ENCODE peak calls at places on chromosome 22, in eight cellular contexts. One of them, this sample, is unnamed.

GRCh38 chr22:36056980-36057379 is 28.4 kb upstream of the RBFOX2 start:
- DNase-seq in stimulated activated CD8-positive, alpha-beta memory T cell treated with anti-CD3 and anti-CD28 coated beads, Interleukin-4, amount 100 ng/mL, for 4 hours: no peak
- DNase-seq in GOT3: no peak
- DNase-seq in choroid plexus epithelial cell: no peak
- DNase-seq in stimulated activated CD4-positive, alpha-beta T cell treated with anti-CD3 and anti-CD28 coated beads, Interleukin-1b, Interleukin-23, amount 100 ng/mL, for 24 hours: no peak
- DNase-seq in mesenchymal stem cell: no peak
- DNase-seq in non-pigmented ciliary epithelial cell: no peak
- DNase-seq in activated CD8-positive, alpha-beta memory T cell treated with anti-CD3 and anti-CD28 coated beads for 4 hours: no peak
- DNase-seq in this sample: no peak

GRCh38 chr22:39359659-39360195 is 9.9 kb downstream of the SYNGR1 start:
- DNase-seq in stimulated activated CD8-positive, alpha-beta memory T cell treated with anti-CD3 and anti-CD28 coated beads, Interleukin-4, amount 100 ng/mL, for 4 hours: no peak
- DNase-seq in activated CD8-positive, alpha-beta memory T cell treated with anti-CD3 and anti-CD28 coated beads for 4 hours: no peak
- DNase-seq in non-pigmented ciliary epithelial cell: no peak
- DNase-seq in GOT3: no peak
- DNase-seq in mesenchymal stem cell: no peak
- DNase-seq in choroid plexus epithelial cell: no peak
- DNase-seq in stimulated activated CD4-positive, alpha-beta T cell treated with anti-CD3 and anti-CD28 coated beads, Interleukin-1b, Interleukin-23, amount 100 ng/mL, for 24 hours: no peak
- DNase-seq in this sample: no peak

GRCh38 chr22:46538816-46539163 is 1.4 kb upstream of the CELSR1 start:
- DNase-seq in non-pigmented ciliary epithelial cell: no peak
- DNase-seq in activated CD8-positive, alpha-beta memory T cell treated with anti-CD3 and anti-CD28 coated beads for 4 hours: no peak
- DNase-seq in stimulated activated CD8-positive, alpha-beta memory T cell treated with anti-CD3 and anti-CD28 coated beads, Interleukin-4, amount 100 ng/mL, for 4 hours: no peak
- DNase-seq in GOT3: no peak
- DNase-seq in choroid plexus epithelial cell: peak
- DNase-seq in mesenchymal stem cell: no peak
- DNase-seq in stimulated activated CD4-positive, alpha-beta T cell treated with anti-CD3 and anti-CD28 coated beads, Interleukin-1b, Interleukin-23, amount 100 ng/mL, for 24 hours: no peak
- DNase-seq in this sample: no peak

GRCh38 chr22:38345782-38346181 is 28.5 kb upstream of the CSNK1E start:
- DNase-seq in stimulated activated CD8-positive, alpha-beta memory T cell treated with anti-CD3 and anti-CD28 coated beads, Interleukin-4, amount 100 ng/mL, for 4 hours: no peak
- DNase-seq in choroid plexus epithelial cell: no peak
- DNase-seq in non-pigmented ciliary epithelial cell: no peak
- DNase-seq in activated CD8-positive, alpha-beta memory T cell treated with anti-CD3 and anti-CD28 coated beads for 4 hours: no peak
- DNase-seq in stimulated activated CD4-positive, alpha-beta T cell treated with anti-CD3 and anti-CD28 coated beads, Interleukin-1b, Interleukin-23, amount 100 ng/mL, for 24 hours: no peak
- DNase-seq in mesenchymal stem cell: no peak
- DNase-seq in GOT3: no peak
- DNase-seq in this sample: no peak

GRCh38 chr22:45531944-45532631 is 29.4 kb downstream of the FBLN1 start:
- DNase-seq in stimulated activated CD8-positive, alpha-beta memory T cell treated with anti-CD3 and anti-CD28 coated beads, Interleukin-4, amount 100 ng/mL, for 4 hours: no peak
- DNase-seq in GOT3: no peak
- DNase-seq in choroid plexus epithelial cell: no peak
- DNase-seq in non-pigmented ciliary epithelial cell: no peak
- DNase-seq in stimulated activated CD4-positive, alpha-beta T cell treated with anti-CD3 and anti-CD28 coated beads, Interleukin-1b, Interleukin-23, amount 100 ng/mL, for 24 hours: no peak
- DNase-seq in mesenchymal stem cell: no peak
- DNase-seq in activated CD8-positive, alpha-beta memory T cell treated with anti-CD3 and anti-CD28 coated beads for 4 hours: no peak
- DNase-seq in this sample: no peak

GRCh38 chr22:43313497-43314474 is 29.4 kb downstream of the SCUBE1 start:
- DNase-seq in activated CD8-positive, alpha-beta memory T cell treated with anti-CD3 and anti-CD28 coated beads for 4 hours: no peak
- DNase-seq in mesenchymal stem cell: peak
- DNase-seq in choroid plexus epithelial cell: no peak
- DNase-seq in stimulated activated CD8-positive, alpha-beta memory T cell treated with anti-CD3 and anti-CD28 coated beads, Interleukin-4, amount 100 ng/mL, for 4 hours: no peak
- DNase-seq in non-pigmented ciliary epithelial cell: no peak
- DNase-seq in stimulated activated CD4-positive, alpha-beta T cell treated with anti-CD3 and anti-CD28 coated beads, Interleukin-1b, Interleukin-23, amount 100 ng/mL, for 24 hours: no peak
- DNase-seq in GOT3: no peak
- DNase-seq in this sample: peak

GRCh38 chr22:42719133-42719532 is 1.5 kb downstream of the A4GALT start:
- DNase-seq in mesenchymal stem cell: peak
- DNase-seq in activated CD8-positive, alpha-beta memory T cell treated with anti-CD3 and anti-CD28 coated beads for 4 hours: no peak
- DNase-seq in stimulated activated CD8-positive, alpha-beta memory T cell treated with anti-CD3 and anti-CD28 coated beads, Interleukin-4, amount 100 ng/mL, for 4 hours: no peak
- DNase-seq in GOT3: no peak
- DNase-seq in stimulated activated CD4-positive, alpha-beta T cell treated with anti-CD3 and anti-CD28 coated beads, Interleukin-1b, Interleukin-23, amount 100 ng/mL, for 24 hours: no peak
- DNase-seq in choroid plexus epithelial cell: no peak
- DNase-seq in non-pigmented ciliary epithelial cell: no peak
- DNase-seq in this sample: peak

GRCh38 chr22:38935023-38935422 is 22.4 kb upstream of the APOBEC3A start:
- DNase-seq in choroid plexus epithelial cell: no peak
- DNase-seq in GOT3: no peak
- DNase-seq in stimulated activated CD4-positive, alpha-beta T cell treated with anti-CD3 and anti-CD28 coated beads, Interleukin-1b, Interleukin-23, amount 100 ng/mL, for 24 hours: no peak
- DNase-seq in stimulated activated CD8-positive, alpha-beta memory T cell treated with anti-CD3 and anti-CD28 coated beads, Interleukin-4, amount 100 ng/mL, for 4 hours: no peak
- DNase-seq in activated CD8-positive, alpha-beta memory T cell treated with anti-CD3 and anti-CD28 coated beads for 4 hours: no peak
- DNase-seq in mesenchymal stem cell: no peak
- DNase-seq in non-pigmented ciliary epithelial cell: no peak
- DNase-seq in this sample: no peak

GRCh38 chr22:27032121-27032761 is 374.9 kb downstream of the MIAT start:
- DNase-seq in activated CD8-positive, alpha-beta memory T cell treated with anti-CD3 and anti-CD28 coated beads for 4 hours: no peak
- DNase-seq in choroid plexus epithelial cell: peak
- DNase-seq in mesenchymal stem cell: no peak
- DNase-seq in stimulated activated CD8-positive, alpha-beta memory T cell treated with anti-CD3 and anti-CD28 coated beads, Interleukin-4, amount 100 ng/mL, for 4 hours: no peak
- DNase-seq in GOT3: no peak
- DNase-seq in stimulated activated CD4-positive, alpha-beta T cell treated with anti-CD3 and anti-CD28 coated beads, Interleukin-1b, Interleukin-23, amount 100 ng/mL, for 24 hours: no peak
- DNase-seq in non-pigmented ciliary epithelial cell: no peak
- DNase-seq in this sample: no peak

GRCh38 chr22:37623075-37624016 is 14.7 kb downstream of the GGA1 start:
- DNase-seq in stimulated activated CD4-positive, alpha-beta T cell treated with anti-CD3 and anti-CD28 coated beads, Interleukin-1b, Interleukin-23, amount 100 ng/mL, for 24 hours: peak
- DNase-seq in choroid plexus epithelial cell: peak
- DNase-seq in mesenchymal stem cell: peak
- DNase-seq in non-pigmented ciliary epithelial cell: no peak
- DNase-seq in stimulated activated CD8-positive, alpha-beta memory T cell treated with anti-CD3 and anti-CD28 coated beads, Interleukin-4, amount 100 ng/mL, for 4 hours: peak
- DNase-seq in GOT3: no peak
- DNase-seq in activated CD8-positive, alpha-beta memory T cell treated with anti-CD3 and anti-CD28 coated beads for 4 hours: peak
- DNase-seq in this sample: peak

GRCh38 chr22:31036671-31037550 is 44.2 kb upstream of the SMTN start:
- DNase-seq in GOT3: peak
- DNase-seq in choroid plexus epithelial cell: no peak
- DNase-seq in mesenchymal stem cell: peak
- DNase-seq in stimulated activated CD8-positive, alpha-beta memory T cell treated with anti-CD3 and anti-CD28 coated beads, Interleukin-4, amount 100 ng/mL, for 4 hours: no peak
- DNase-seq in non-pigmented ciliary epithelial cell: no peak
- DNase-seq in stimulated activated CD4-positive, alpha-beta T cell treated with anti-CD3 and anti-CD28 coated beads, Interleukin-1b, Interleukin-23, amount 100 ng/mL, for 24 hours: no peak
- DNase-seq in activated CD8-positive, alpha-beta memory T cell treated with anti-CD3 and anti-CD28 coated beads for 4 hours: no peak
- DNase-seq in this sample: peak

GRCh38 chr22:44566911-44567310 is 68.9 kb upstream of the RTL6 start:
- DNase-seq in stimulated activated CD8-positive, alpha-beta memory T cell treated with anti-CD3 and anti-CD28 coated beads, Interleukin-4, amount 100 ng/mL, for 4 hours: no peak
- DNase-seq in mesenchymal stem cell: no peak
- DNase-seq in stimulated activated CD4-positive, alpha-beta T cell treated with anti-CD3 and anti-CD28 coated beads, Interleukin-1b, Interleukin-23, amount 100 ng/mL, for 24 hours: no peak
- DNase-seq in choroid plexus epithelial cell: no peak
- DNase-seq in non-pigmented ciliary epithelial cell: no peak
- DNase-seq in activated CD8-positive, alpha-beta memory T cell treated with anti-CD3 and anti-CD28 coated beads for 4 hours: no peak
- DNase-seq in GOT3: no peak
- DNase-seq in this sample: no peak

GRCh38 chr22:17606472-17606871 is 22.1 kb downstream of the ATP6V1E1 start:
- DNase-seq in GOT3: no peak
- DNase-seq in non-pigmented ciliary epithelial cell: no peak
- DNase-seq in stimulated activated CD4-positive, alpha-beta T cell treated with anti-CD3 and anti-CD28 coated beads, Interleukin-1b, Interleukin-23, amount 100 ng/mL, for 24 hours: no peak
- DNase-seq in mesenchymal stem cell: no peak
- DNase-seq in stimulated activated CD8-positive, alpha-beta memory T cell treated with anti-CD3 and anti-CD28 coated beads, Interleukin-4, amount 100 ng/mL, for 4 hours: no peak
- DNase-seq in activated CD8-positive, alpha-beta memory T cell treated with anti-CD3 and anti-CD28 coated beads for 4 hours: no peak
- DNase-seq in choroid plexus epithelial cell: peak
- DNase-seq in this sample: no peak

GRCh38 chr22:44340271-44341239 is 27.8 kb upstream of the SHISAL1 start:
- DNase-seq in choroid plexus epithelial cell: no peak
- DNase-seq in non-pigmented ciliary epithelial cell: no peak
- DNase-seq in GOT3: no peak
- DNase-seq in mesenchymal stem cell: no peak
- DNase-seq in activated CD8-positive, alpha-beta memory T cell treated with anti-CD3 and anti-CD28 coated beads for 4 hours: no peak
- DNase-seq in stimulated activated CD8-positive, alpha-beta memory T cell treated with anti-CD3 and anti-CD28 coated beads, Interleukin-4, amount 100 ng/mL, for 4 hours: no peak
- DNase-seq in stimulated activated CD4-positive, alpha-beta T cell treated with anti-CD3 and anti-CD28 coated beads, Interleukin-1b, Interleukin-23, amount 100 ng/mL, for 24 hours: no peak
- DNase-seq in this sample: no peak

GRCh38 chr22:23184764-23185113 is 4.4 kb downstream of the BCR start:
- DNase-seq in stimulated activated CD4-positive, alpha-beta T cell treated with anti-CD3 and anti-CD28 coated beads, Interleukin-1b, Interleukin-23, amount 100 ng/mL, for 24 hours: no peak
- DNase-seq in GOT3: no peak
- DNase-seq in non-pigmented ciliary epithelial cell: no peak
- DNase-seq in mesenchymal stem cell: no peak
- DNase-seq in activated CD8-positive, alpha-beta memory T cell treated with anti-CD3 and anti-CD28 coated beads for 4 hours: no peak
- DNase-seq in stimulated activated CD8-positive, alpha-beta memory T cell treated with anti-CD3 and anti-CD28 coated beads, Interleukin-4, amount 100 ng/mL, for 4 hours: no peak
- DNase-seq in choroid plexus epithelial cell: no peak
- DNase-seq in this sample: no peak

GRCh38 chr22:49975543-49976389 is 15.2 kb downstream of the PIM3 start:
- DNase-seq in GOT3: no peak
- DNase-seq in mesenchymal stem cell: no peak
- DNase-seq in choroid plexus epithelial cell: no peak
- DNase-seq in stimulated activated CD8-positive, alpha-beta memory T cell treated with anti-CD3 and anti-CD28 coated beads, Interleukin-4, amount 100 ng/mL, for 4 hours: no peak
- DNase-seq in non-pigmented ciliary epithelial cell: no peak
- DNase-seq in activated CD8-positive, alpha-beta memory T cell treated with anti-CD3 and anti-CD28 coated beads for 4 hours: no peak
- DNase-seq in stimulated activated CD4-positive, alpha-beta T cell treated with anti-CD3 and anti-CD28 coated beads, Interleukin-1b, Interleukin-23, amount 100 ng/mL, for 24 hours: no peak
- DNase-seq in this sample: peak

GRCh38 chr22:23401910-23402274 is 178.2 kb downstream of the IGLL1 start:
- DNase-seq in non-pigmented ciliary epithelial cell: no peak
- DNase-seq in stimulated activated CD8-positive, alpha-beta memory T cell treated with anti-CD3 and anti-CD28 coated beads, Interleukin-4, amount 100 ng/mL, for 4 hours: no peak
- DNase-seq in GOT3: no peak
- DNase-seq in stimulated activated CD4-positive, alpha-beta T cell treated with anti-CD3 and anti-CD28 coated beads, Interleukin-1b, Interleukin-23, amount 100 ng/mL, for 24 hours: no peak
- DNase-seq in choroid plexus epithelial cell: no peak
- DNase-seq in activated CD8-positive, alpha-beta memory T cell treated with anti-CD3 and anti-CD28 coated beads for 4 hours: no peak
- DNase-seq in mesenchymal stem cell: no peak
- DNase-seq in this sample: no peak

GRCh38 chr22:37925767-37926166 is 19.7 kb downstream of the MICALL1 start:
- DNase-seq in stimulated activated CD8-positive, alpha-beta memory T cell treated with anti-CD3 and anti-CD28 coated beads, Interleukin-4, amount 100 ng/mL, for 4 hours: no peak
- DNase-seq in stimulated activated CD4-positive, alpha-beta T cell treated with anti-CD3 and anti-CD28 coated beads, Interleukin-1b, Interleukin-23, amount 100 ng/mL, for 24 hours: no peak
- DNase-seq in choroid plexus epithelial cell: no peak
- DNase-seq in GOT3: no peak
- DNase-seq in activated CD8-positive, alpha-beta memory T cell treated with anti-CD3 and anti-CD28 coated beads for 4 hours: no peak
- DNase-seq in mesenchymal stem cell: no peak
- DNase-seq in non-pigmented ciliary epithelial cell: no peak
- DNase-seq in this sample: no peak